ENCODE peak calls at places on chromosomes 16 and 17, in ten cellular contexts. N, B, Q, V, M, H, G, D, K and I are unnamed samples.

GRCh38 chr16:50743575-50744225 is 1.8 kb downstream of the CYLD start:
- DNase-seq in H (no peak), G (no peak), N (no peak), D (no peak), V (no peak), K (no peak), Q (no peak), M (no peak), B (no peak), I (no peak)

GRCh38 chr16:12794486-12795399 is 8.9 kb downstream of the CPPED1 start:
- DNase-seq in D (no peak), N (no peak), G (no peak), B (no peak), Q (no peak), K (no peak), H (no peak), V (no peak), M (no peak), I (no peak)

GRCh38 chr17:17819561-17819995 is 17.2 kb downstream of the SREBF1 start:
- DNase-seq in M (no peak), D (peak; percentile 53), B (peak; percentile 64), G (peak; percentile 96), Q (no peak), K (peak; percentile 96), H (peak; percentile 81), N (peak; percentile 100), V (peak; percentile 95), I (peak; percentile 71)

GRCh38 chr16:4263504-4264436 is 9.1 kb downstream of the TFAP4 start:
- DNase-seq in M (no peak), N (peak; percentile 48), D (no peak), V (peak; percentile 43), G (peak; percentile 85), K (no peak), B (no peak), Q (no peak), H (peak; percentile 47), I (no peak)

GRCh38 chr17:46742539-46743270 is 75.8 kb downstream of the WNT3 start:
- DNase-seq in H (no peak), G (peak; percentile 57), B (no peak), M (no peak), V (peak; percentile 76), N (peak; percentile 90), Q (no peak), D (peak; percentile 8), K (peak; percentile 88), I (no peak)

GRCh38 chr16:24156777-24157176 is 99.4 kb upstream of the CACNG3 start:
- DNase-seq in N (no peak), V (no peak), K (no peak), H (no peak), D (no peak), Q (no peak), G (no peak), B (no peak), M (no peak), I (no peak)

GRCh38 chr17:48336986-48337385 is 93.0 kb downstream of the SKAP1 start:
- DNase-seq in Q (no peak), N (no peak), M (no peak), G (no peak), D (no peak), B (no peak), K (no peak), V (no peak), H (no peak), I (no peak)

GRCh38 chr16:25868041-25868600 is 176.4 kb downstream of the HS3ST4 start:
- DNase-seq in G (no peak), Q (no peak), H (no peak), M (no peak), N (no peak), V (no peak), D (no peak), B (no peak), K (no peak), I (no peak)

GRCh38 chr17:21304091-21304490 is 19.6 kb downstream of the MAP2K3 start:
- DNase-seq in Q (no peak), B (no peak), G (no peak), K (no peak), H (no peak), M (no peak), N (no peak), V (no peak), D (no peak), I (no peak)